ENCODE peak calls at places on chromosomes 3 and 15, in seven cellular contexts. One of them, this sample, is unnamed.

GRCh38 chr15:94263341-94264273 is 32.2 kb downstream of the MCTP2 start:
- DNase-seq in body of pancreas: no peak
- DNase-seq in erythroblast: peak
- DNase-seq in ovary: no peak
- DNase-seq in heart left ventricle: no peak
- DNase-seq in suprapubic skin: no peak
- DNase-seq in Peyer's patch: no peak
- DNase-seq in this sample: no peak

GRCh38 chr3:179765396-179765795 is 112.6 kb downstream of the USP13 start:
- DNase-seq in suprapubic skin: no peak
- DNase-seq in ovary: no peak
- DNase-seq in Peyer's patch: no peak
- DNase-seq in erythroblast: no peak
- DNase-seq in heart left ventricle: no peak
- DNase-seq in body of pancreas: no peak
- DNase-seq in this sample: no peak

GRCh38 chr3:171980578-171981270 is 58.7 kb upstream of the FNDC3B start:
- DNase-seq in erythroblast: no peak
- DNase-seq in Peyer's patch: no peak
- DNase-seq in suprapubic skin: no peak
- DNase-seq in heart left ventricle: no peak
- DNase-seq in body of pancreas: no peak
- DNase-seq in ovary: no peak
- DNase-seq in this sample: no peak

GRCh38 chr3:140455476-140455875 is 222.4 kb upstream of the TRIM42 start:
- DNase-seq in Peyer's patch: no peak
- DNase-seq in erythroblast: no peak
- DNase-seq in heart left ventricle: peak
- DNase-seq in ovary: no peak
- DNase-seq in suprapubic skin: no peak
- DNase-seq in body of pancreas: no peak
- DNase-seq in this sample: no peak

GRCh38 chr3:138065939-138066338 is 49.5 kb downstream of the DZIP1L start:
- DNase-seq in Peyer's patch: no peak
- DNase-seq in heart left ventricle: no peak
- DNase-seq in suprapubic skin: no peak
- DNase-seq in ovary: no peak
- DNase-seq in erythroblast: no peak
- DNase-seq in body of pancreas: no peak
- DNase-seq in this sample: no peak

GRCh38 chr3:66644549-66644948 is 143.7 kb upstream of the LRIG1 start:
- DNase-seq in suprapubic skin: no peak
- DNase-seq in erythroblast: no peak
- DNase-seq in heart left ventricle: no peak
- DNase-seq in ovary: no peak
- DNase-seq in Peyer's patch: no peak
- DNase-seq in body of pancreas: no peak
- DNase-seq in this sample: no peak

GRCh38 chr3:197801801-197802504 is 10.9 kb downstream of the LRCH3 start:
- DNase-seq in suprapubic skin: no peak
- DNase-seq in erythroblast: peak
- DNase-seq in body of pancreas: no peak
- DNase-seq in heart left ventricle: no peak
- DNase-seq in ovary: no peak
- DNase-seq in Peyer's patch: no peak
- DNase-seq in this sample: peak

GRCh38 chr3:87792532-87793321 is 266.1 kb downstream of the CGGBP1 start:
- DNase-seq in ovary: no peak
- DNase-seq in Peyer's patch: no peak
- DNase-seq in heart left ventricle: no peak
- DNase-seq in body of pancreas: peak
- DNase-seq in erythroblast: peak
- DNase-seq in suprapubic skin: no peak
- DNase-seq in this sample: no peak

DNA sequence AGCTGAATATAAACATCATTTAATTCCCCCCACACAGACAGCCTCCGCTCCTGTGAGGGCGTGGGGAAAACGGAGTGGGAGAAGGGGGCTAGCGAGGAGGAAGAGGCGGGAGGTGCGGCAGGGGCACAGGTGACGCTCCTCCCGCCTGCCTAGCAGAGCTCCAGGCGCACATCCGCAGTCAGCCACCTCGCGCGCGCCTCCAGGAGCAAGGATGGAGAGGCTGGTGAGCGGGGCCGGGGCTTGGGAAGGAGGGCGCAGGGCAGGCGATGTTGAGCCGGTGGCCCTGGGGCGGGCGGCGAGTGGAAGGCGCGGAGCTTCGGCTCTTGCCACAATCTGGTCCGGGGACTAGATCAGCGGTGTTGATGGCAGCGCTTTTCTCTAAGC is at the start of gene CD200:
- DNase-seq in body of pancreas: peak
- DNase-seq in heart left ventricle: peak
- DNase-seq in erythroblast: no peak
- DNase-seq in ovary: peak
- DNase-seq in Peyer's patch: peak
- DNase-seq in suprapubic skin: no peak
- DNase-seq in this sample: peak
- TF ChIP-seq POLR2A in body of pancreas: no peak
- TF ChIP-seq POLR2A in heart left ventricle: no peak
- TF ChIP-seq POLR2A in erythroblast: no peak
- TF ChIP-seq POLR2A in ovary: peak
- TF ChIP-seq POLR2A in Peyer's patch: no peak
- TF ChIP-seq POLR2A in suprapubic skin: no peak
- TF ChIP-seq POLR2A in this sample: peak

DNA sequence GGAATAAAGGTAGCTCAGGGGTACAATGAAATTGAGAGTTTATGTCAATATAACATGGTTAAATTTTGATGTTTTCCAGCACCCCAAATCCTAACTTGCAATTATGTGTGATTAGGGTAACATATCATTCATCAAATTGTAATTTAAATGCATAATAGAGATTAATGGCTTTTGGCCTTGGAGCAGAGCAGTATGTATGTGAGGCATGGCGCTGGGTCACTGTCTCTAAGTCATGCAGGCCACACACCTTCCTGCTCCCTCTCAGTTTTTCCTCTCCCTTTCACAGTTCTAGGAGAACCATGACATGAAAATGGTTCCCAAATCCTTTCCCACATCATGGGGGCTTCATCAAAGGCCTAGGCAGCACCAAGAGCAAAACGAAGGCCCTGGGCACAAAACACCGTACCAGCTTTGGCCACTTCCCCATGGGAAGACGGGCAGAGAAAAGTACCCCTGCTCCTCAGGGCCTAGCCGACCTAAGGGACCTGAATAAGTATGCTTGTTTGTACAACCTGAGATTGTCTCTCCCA is 3.9 kb upstream of the SRP14 start:
- DNase-seq in Peyer's patch: no peak
- DNase-seq in heart left ventricle: no peak
- DNase-seq in ovary: no peak
- DNase-seq in body of pancreas: no peak
- DNase-seq in suprapubic skin: no peak
- DNase-seq in erythroblast: no peak
- DNase-seq in this sample: no peak
- TF ChIP-seq POLR2A in Peyer's patch: no peak
- TF ChIP-seq POLR2A in heart left ventricle: no peak
- TF ChIP-seq POLR2A in ovary: no peak
- TF ChIP-seq POLR2A in body of pancreas: no peak
- TF ChIP-seq POLR2A in suprapubic skin: no peak
- TF ChIP-seq POLR2A in erythroblast: no peak
- TF ChIP-seq POLR2A in this sample: no peak

DNA sequence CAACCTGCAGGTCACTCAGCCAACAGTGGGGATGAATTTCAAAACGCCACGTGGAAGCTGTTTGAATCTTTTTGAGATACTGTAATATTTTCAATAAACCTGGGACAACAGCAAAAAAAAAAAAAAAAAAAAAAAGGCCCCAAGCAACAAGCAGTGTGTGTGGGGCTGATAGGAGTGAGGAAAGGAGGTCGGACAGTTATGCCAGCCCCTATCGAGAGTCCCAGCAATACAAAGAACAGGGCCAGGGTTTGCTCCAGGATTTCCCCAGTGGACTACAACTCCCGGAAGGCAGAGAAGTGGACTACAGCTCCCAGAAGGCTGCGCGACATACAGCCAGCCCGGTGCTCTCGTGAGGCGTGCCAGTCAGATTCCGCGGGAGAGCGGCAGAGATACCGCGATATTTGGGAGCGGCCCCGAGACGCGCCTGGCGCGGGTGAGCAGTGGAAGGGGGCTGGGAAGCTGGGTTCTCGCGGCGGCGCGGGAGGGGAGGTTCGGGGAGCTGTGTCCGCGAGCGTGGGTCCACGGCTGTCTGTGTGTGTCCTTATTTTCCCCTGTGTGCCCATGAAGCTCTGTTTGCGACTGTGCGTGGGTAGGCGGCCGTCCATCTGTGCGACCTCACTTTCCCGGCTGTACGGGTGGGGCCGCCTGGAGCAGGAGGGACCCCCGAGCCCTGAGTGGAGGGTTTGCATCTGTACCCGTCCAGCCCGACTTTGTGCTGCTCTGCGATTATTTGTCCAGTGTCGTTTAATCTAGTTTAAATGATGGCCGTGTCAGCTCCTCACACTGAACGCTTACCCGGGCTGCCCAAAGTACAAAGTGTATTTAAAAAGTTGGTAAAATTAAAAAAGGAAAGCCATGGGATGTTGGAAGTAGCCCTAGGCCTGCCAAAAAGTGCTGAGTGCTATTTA is at the start of gene PPCDC:
- DNase-seq in Peyer's patch: peak
- DNase-seq in body of pancreas: peak
- DNase-seq in suprapubic skin: peak
- DNase-seq in ovary: peak
- DNase-seq in erythroblast: peak
- DNase-seq in heart left ventricle: peak
- DNase-seq in this sample: peak
- TF ChIP-seq POLR2A in Peyer's patch: peak
- TF ChIP-seq POLR2A in body of pancreas: peak
- TF ChIP-seq POLR2A in suprapubic skin: peak
- TF ChIP-seq POLR2A in ovary: peak
- TF ChIP-seq POLR2A in erythroblast: peak
- TF ChIP-seq POLR2A in heart left ventricle: peak
- TF ChIP-seq POLR2A in this sample: peak

GRCh38 chr3:12585970-12586369 is 29.1 kb downstream of the MKRN2 start:
- DNase-seq in ovary: no peak
- DNase-seq in body of pancreas: no peak
- DNase-seq in heart left ventricle: no peak
- DNase-seq in Peyer's patch: no peak
- DNase-seq in erythroblast: no peak
- DNase-seq in suprapubic skin: no peak
- DNase-seq in this sample: no peak

GRCh38 chr3:12583280-12583679 is 26.4 kb downstream of the MKRN2 start:
- DNase-seq in body of pancreas: no peak
- DNase-seq in Peyer's patch: no peak
- DNase-seq in suprapubic skin: no peak
- DNase-seq in erythroblast: no peak
- DNase-seq in ovary: no peak
- DNase-seq in heart left ventricle: no peak
- DNase-seq in this sample: no peak

GRCh38 chr3:12584091-12584490 is 27.2 kb downstream of the MKRN2 start:
- DNase-seq in ovary: no peak
- DNase-seq in body of pancreas: no peak
- DNase-seq in heart left ventricle: no peak
- DNase-seq in suprapubic skin: no peak
- DNase-seq in Peyer's patch: no peak
- DNase-seq in erythroblast: no peak
- DNase-seq in this sample: no peak

GRCh38 chr3:12586403-12586802 is 29.5 kb downstream of the MKRN2 start:
- DNase-seq in Peyer's patch: no peak
- DNase-seq in suprapubic skin: no peak
- DNase-seq in heart left ventricle: no peak
- DNase-seq in ovary: no peak
- DNase-seq in body of pancreas: no peak
- DNase-seq in erythroblast: no peak
- DNase-seq in this sample: no peak

DNA sequence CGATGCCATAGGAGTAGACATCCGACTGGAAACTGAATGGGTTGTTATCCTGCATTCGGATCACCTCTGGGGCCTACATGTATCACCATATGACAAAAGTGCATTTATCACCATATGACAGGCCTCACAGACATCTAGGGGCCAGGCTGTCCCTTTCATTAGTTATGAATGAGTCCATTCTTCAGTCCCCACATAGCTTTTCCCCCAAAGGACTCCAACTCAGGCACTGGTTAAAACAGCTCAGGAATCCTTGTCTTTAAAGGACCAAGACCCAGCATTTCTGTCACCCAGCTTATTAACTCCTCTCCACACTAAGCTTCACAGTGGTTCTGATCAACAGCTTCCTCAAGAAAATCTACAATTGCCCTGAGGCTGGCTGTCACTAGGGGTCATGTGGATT is 28.3 kb downstream of the MKRN2 start:
- DNase-seq in suprapubic skin: no peak
- DNase-seq in Peyer's patch: no peak
- DNase-seq in erythroblast: no peak
- DNase-seq in body of pancreas: no peak
- DNase-seq in ovary: no peak
- DNase-seq in heart left ventricle: no peak
- DNase-seq in this sample: no peak
- TF ChIP-seq POLR2A in suprapubic skin: no peak
- TF ChIP-seq POLR2A in Peyer's patch: no peak
- TF ChIP-seq POLR2A in erythroblast: no peak
- TF ChIP-seq POLR2A in body of pancreas: no peak
- TF ChIP-seq POLR2A in ovary: no peak
- TF ChIP-seq POLR2A in heart left ventricle: no peak
- TF ChIP-seq POLR2A in this sample: no peak

This sample was measured in tibial nerve.